ENCODE peak calls at places on chromosome 16, in eight cellular contexts. F is brain microvascular endothelial cell; K is RWPE1; D is kidney tubule cell; A is CD8-positive, alpha-beta memory T cell; S is activated T-helper 1 cell treated with anti-CD3 and anti-CD28 coated beads, Interleukin-2, amount 50 U/mL, for 16 hours; M is lower lobe of right lung; O is AG09319. I is an unnamed sample.
A peak's percentile ranks its signal among the peaks of the same experiment; 100 is the strongest.

GRCh38 chr16:89737341-89738071 is 16.2 kb downstream of the ZNF276 start:
- DNase-seq in K (no peak), A (peak; percentile 32), M (no peak), O (no peak), F (no peak), D (no peak), S (no peak), I (no peak)

GRCh38 chr16:3754304-3754703 is 37.0 kb upstream of the TRAP1 start:
- DNase-seq in K (no peak), S (no peak), F (no peak), A (no peak), D (no peak), M (no peak), O (no peak), I (no peak)

GRCh38 chr16:48223490-48223889 is 20.6 kb upstream of the LONP2 start:
- DNase-seq in S (no peak), K (no peak), A (no peak), F (no peak), M (no peak), O (no peak), D (no peak), I (no peak)

GRCh38 chr16:17921357-17921978 is 415.1 kb downstream of the NPIPA8 start:
- DNase-seq in F (no peak), S (peak; percentile 9), D (no peak), A (peak; percentile 20), K (no peak), M (peak; percentile 47), O (no peak), I (no peak)

GRCh38 chr16:29198731-29199521 is 207.6 kb downstream of the NPIPB11 start:
- DNase-seq in D (no peak), M (peak; percentile 34), A (no peak), F (no peak), K (no peak), O (no peak), S (no peak), I (peak; percentile 53)

GRCh38 chr16:30429678-30430427 is at the start of gene DCTPP1:
- DNase-seq in A (peak; percentile 95), F (peak; percentile 98), K (peak; percentile 98), O (peak; percentile 87), M (peak; percentile 96), D (peak; percentile 99), S (peak; percentile 83), I (peak; percentile 95)

GRCh38 chr16:28935924-28936783 is 4.4 kb downstream of the CD19 start:
- DNase-seq in O (no peak), F (peak; percentile 35), M (peak; percentile 90), K (peak; percentile 90), A (peak; percentile 71), D (peak; percentile 51), S (peak; percentile 48), I (peak; percentile 92)

GRCh38 chr16:86664518-86665318 is 86.4 kb downstream of the FOXL1 start:
- DNase-seq in A (peak; percentile 7), M (no peak), O (no peak), D (peak; percentile 98), S (no peak), F (peak; percentile 96), K (peak; percentile 86), I (no peak)

GRCh38 chr16:54059319-54059718 is 227.3 kb downstream of the IRX3 start:
- DNase-seq in D (no peak), F (no peak), K (no peak), M (no peak), O (no peak), A (no peak), S (no peak), I (no peak)

GRCh38 chr16:50523710-50524109 is 24.5 kb upstream of the NKD1 start:
- DNase-seq in F (no peak), S (no peak), O (no peak), A (no peak), K (no peak), D (no peak), M (no peak), I (no peak)

GRCh38 chr16:74896389-74897370 is 88.2 kb downstream of the WDR59 start:
- DNase-seq in K (peak; percentile 76), F (peak; percentile 53), S (no peak), O (no peak), A (no peak), D (peak; percentile 68), M (no peak), I (no peak)

GRCh38 chr16:29994613-29995329 is 646 bp downstream of the HIRIP3 start:
- DNase-seq in A (peak; percentile 58), F (peak; percentile 30), K (peak; percentile 90), M (no peak), S (peak; percentile 54), O (no peak), D (peak; percentile 69), I (peak; percentile 90)

I was measured in upper lobe of right lung.